ENCODE peak calls at places on chromosomes 4 and X, in ten cellular contexts. T, L, H, F, E, A, V, J, K and B are unnamed samples.

GRCh38 chr4:5701971-5702370 is 6.4 kb downstream of the EVC2 start:
- DNase-seq in F (no peak), E (peak; percentile 44), J (no peak), A (no peak), L (no peak), T (no peak), V (no peak), H (no peak), K (no peak), B (no peak)

GRCh38 chr4:170271723-170272122 is 182.0 kb upstream of the AADAT start:
- DNase-seq in F (no peak), H (no peak), E (no peak), K (no peak), T (no peak), A (no peak), V (no peak), L (no peak), J (no peak), B (no peak)

GRCh38 chrX:74656079-74656745 is 41.8 kb upstream of the RLIM start:
- DNase-seq in K (no peak), A (no peak), T (no peak), L (peak; percentile 27), V (peak; percentile 15), F (no peak), J (no peak), H (no peak), E (no peak), B (no peak)

GRCh38 chrX:22278375-22278774 is 5.7 kb downstream of the CBLL2 start:
- DNase-seq in J (no peak), E (no peak), K (no peak), V (no peak), A (no peak), H (no peak), L (no peak), T (no peak), F (no peak), B (no peak)

GRCh38 chr4:6549445-6549844 is 25.5 kb upstream of the MAN2B2 start:
- DNase-seq in L (no peak), F (no peak), H (no peak), J (no peak), A (no peak), V (no peak), K (no peak), E (no peak), T (no peak), B (no peak)

GRCh38 chr4:76504613-76505465 is 69.8 kb downstream of the SHROOM3 start:
- DNase-seq in T (no peak), K (no peak), J (no peak), A (peak; percentile 77), L (peak; percentile 63), H (peak; percentile 75), E (no peak), F (no peak), V (peak; percentile 65), B (peak; percentile 31)

GRCh38 chr4:931194-931959 is 739 bp downstream of the GAK start:
- DNase-seq in E (no peak), T (peak; percentile 13), H (peak; percentile 20), L (peak; percentile 84), A (peak; percentile 24), K (no peak), J (no peak), V (peak; percentile 97), F (peak; percentile 27), B (no peak)

GRCh38 chrX:83759872-83760271 is 101.1 kb upstream of the CYLC1 start:
- DNase-seq in H (no peak), E (no peak), F (no peak), V (no peak), A (peak; percentile 3), T (no peak), K (no peak), L (peak; percentile 9), J (no peak), B (no peak)

GRCh38 chr4:4837921-4838601 is 21.4 kb upstream of the MSX1 start:
- DNase-seq in T (no peak), V (no peak), L (peak; percentile 17), H (no peak), J (no peak), F (no peak), K (no peak), A (no peak), E (no peak), B (no peak)

GRCh38 chrX:10722804-10723364 is 102.5 kb upstream of the MID1 start:
- DNase-seq in K (peak; percentile 63), T (peak; percentile 60), J (peak; percentile 75), V (peak; percentile 37), E (peak; percentile 83), F (no peak), H (peak; percentile 77), A (peak; percentile 79), L (peak; percentile 67), B (no peak)

GRCh38 chrX:20973038-20973437 is 401.2 kb upstream of the CNKSR2 start:
- DNase-seq in V (no peak), A (no peak), L (no peak), H (no peak), K (no peak), J (no peak), F (no peak), E (no peak), T (no peak), B (no peak)

GRCh38 chr4:181949704-181950312 is 293.4 kb upstream of the TENM3 start:
- DNase-seq in H (no peak), A (no peak), L (no peak), K (no peak), V (no peak), J (no peak), F (no peak), E (no peak), T (no peak), B (no peak)

DNA sequence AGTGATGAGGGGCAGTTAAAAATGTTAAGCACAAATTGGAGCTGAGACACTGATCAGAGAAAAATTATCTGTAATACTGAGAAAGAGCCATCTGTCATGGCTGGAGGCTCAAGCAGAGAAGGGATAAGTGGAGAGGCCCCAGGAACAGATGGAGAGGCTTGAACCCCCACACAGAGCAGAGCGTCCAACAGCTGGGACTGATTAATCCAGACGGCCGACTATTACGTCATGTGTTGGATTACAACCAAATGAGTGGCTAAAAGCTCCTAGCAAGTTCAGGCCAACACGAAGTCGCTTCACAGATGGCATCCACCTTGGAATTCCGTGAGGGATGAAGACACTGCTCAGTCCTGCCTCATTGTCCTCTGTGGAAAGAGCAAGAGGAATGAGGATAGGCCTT is 57.7 kb upstream of the ATXN3L start:
- DNase-seq in J (peak; percentile 35), E (no peak), F (no peak), A (peak; percentile 89), H (peak; percentile 93), T (no peak), K (no peak), L (peak; percentile 95), V (peak; percentile 58), B (no peak)
- H3K4me3 ChIP-seq in J (no peak overlapping the region), E (no peak overlapping the region), F (no peak overlapping the region), A (peak overlapping the region; percentile 7), H (no peak overlapping the region), T (no peak overlapping the region), K (no peak overlapping the region), L (no peak overlapping the region), V (no peak overlapping the region), B (no peak overlapping the region)

GRCh38 chr4:123597586-123597985 is 201.0 kb downstream of the SPRY1 start:
- DNase-seq in E (no peak), K (no peak), F (no peak), H (peak; percentile 84), T (no peak), A (peak; percentile 17), J (no peak), L (peak; percentile 60), V (peak; percentile 57), B (no peak)

GRCh38 chr4:123596805-123597204 is 200.2 kb downstream of the SPRY1 start:
- DNase-seq in V (no peak), L (no peak), F (no peak), E (no peak), A (no peak), H (no peak), T (no peak), K (no peak), J (no peak), B (no peak)

GRCh38 chr4:123589361-123589760 is 192.8 kb downstream of the SPRY1 start:
- DNase-seq in T (no peak), L (no peak), J (no peak), E (no peak), V (no peak), H (no peak), F (no peak), A (no peak), K (no peak), B (no peak)

GRCh38 chr4:123591875-123592274 is 195.3 kb downstream of the SPRY1 start:
- DNase-seq in T (no peak), J (no peak), H (no peak), E (no peak), L (no peak), K (no peak), A (no peak), F (no peak), V (no peak), B (no peak)

DNA sequence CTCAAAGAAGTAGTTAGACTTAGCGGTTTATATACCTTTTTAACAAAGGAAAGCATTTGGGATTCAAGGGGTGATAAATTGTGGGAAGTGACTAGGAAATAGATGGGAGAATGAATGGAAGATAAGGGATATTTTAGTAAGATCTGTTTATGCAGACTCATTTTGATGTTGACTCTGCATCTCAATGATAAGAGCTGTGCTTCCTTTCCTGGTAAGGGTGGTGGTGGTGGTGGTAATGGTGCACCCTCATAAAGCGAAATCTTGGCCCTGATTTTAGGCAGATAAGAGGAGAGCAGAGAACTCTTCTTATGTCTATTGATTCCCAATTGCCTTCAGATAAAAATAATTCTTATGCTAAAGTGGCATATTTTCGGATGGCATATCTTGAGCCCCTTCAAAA is 197.1 kb downstream of the SPRY1 start:
- DNase-seq in L (no peak), V (no peak), E (no peak), A (no peak), H (no peak), F (no peak), T (no peak), K (no peak), J (no peak), B (no peak)
- H3K4me1 ChIP-seq in L (peaks cover 2% of the 10 kb centered on the region), V (peaks cover 1% of the 10 kb centered on the region), E (no peaks in the 10 kb centered on the region), A (no peaks in the 10 kb centered on the region), H (peaks cover 6% of the 10 kb centered on the region), F (no peaks in the 10 kb centered on the region), T (no peaks in the 10 kb centered on the region), K (no peaks in the 10 kb centered on the region), J (no peaks in the 10 kb centered on the region), B (no peaks in the 10 kb centered on the region)

DNA sequence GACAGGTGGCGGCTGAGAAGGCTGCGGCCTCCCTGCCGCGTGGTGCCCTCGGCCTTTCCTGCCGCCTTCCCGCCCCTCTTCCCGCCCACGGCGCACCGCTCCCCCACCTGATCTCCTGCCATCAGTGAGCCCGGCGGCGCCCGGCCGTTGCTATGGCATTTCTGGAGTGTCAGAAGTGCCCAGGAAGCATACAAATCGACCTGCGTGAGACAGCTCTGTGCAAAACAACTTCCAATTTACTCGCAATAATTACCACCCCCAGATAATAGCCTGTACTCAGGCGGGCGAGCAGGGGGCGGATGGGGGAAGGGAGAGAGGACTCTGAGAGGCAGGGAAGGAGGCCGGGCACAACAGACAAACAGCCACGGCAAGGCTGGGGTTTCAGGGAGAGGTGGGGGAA is 16.6 kb upstream of the ERCC6L start:
- DNase-seq in H (no peak), L (no peak), V (no peak), K (no peak), T (peak; percentile 78), F (no peak), J (no peak), A (no peak), E (no peak), B (no peak)
- H3K4me3 ChIP-seq in H (no peak overlapping the region), L (no peak overlapping the region), V (peak overlapping the region; percentile 33), K (no peak overlapping the region), T (no peak overlapping the region), F (no peak overlapping the region), J (no peak overlapping the region), A (no peak overlapping the region), E (no peak overlapping the region), B (no peak overlapping the region)

GRCh38 chr4:8198206-8198905 is 734 bp upstream of the SH3TC1 start:
- DNase-seq in K (no peak), H (no peak), L (no peak), V (no peak), F (no peak), A (no peak), J (no peak), T (peak; percentile 42), E (no peak), B (no peak)
- H3K4me1 ChIP-seq in K (peaks cover 29% of the 10 kb centered on the region), H (peaks cover 3% of the 10 kb centered on the region), L (peaks cover 14% of the 10 kb centered on the region), V (peaks cover 66% of the 10 kb centered on the region), F (peaks cover 43% of the 10 kb centered on the region), A (peaks cover 23% of the 10 kb centered on the region), J (peaks cover 12% of the 10 kb centered on the region), T (peaks cover 63% of the 10 kb centered on the region), E (no peaks in the 10 kb centered on the region), B (peaks cover 22% of the 10 kb centered on the region)